ENCODE peak calls at places on chromosomes 4 and X, in four cellular contexts. One of them, this sample, is unnamed.

GRCh38 chrX:17692709-17693346 is 44.5 kb upstream of the SCML1 start:
- DNase-seq in HepG2: no peak
- DNase-seq in WTC11: peak; percentile 13
- DNase-seq in HEK293T: peak; percentile 60
- DNase-seq in this sample: peak; percentile 5

GRCh38 chr4:158949094-158949493 is 153.8 kb upstream of the RAPGEF2 start:
- DNase-seq in HepG2: no peak
- DNase-seq in WTC11: no peak
- DNase-seq in HEK293T: no peak
- DNase-seq in this sample: no peak

GRCh38 chr4:574346-575161 is 1.5 kb downstream of the TMEM271 start:
- DNase-seq in HepG2: no peak
- DNase-seq in WTC11: peak; percentile 35
- DNase-seq in HEK293T: no peak
- DNase-seq in this sample: no peak

GRCh38 chrX:136822337-136823095 is 41.8 kb upstream of the ARHGEF6 start:
- DNase-seq in HepG2: no peak
- DNase-seq in WTC11: no peak
- DNase-seq in HEK293T: no peak
- DNase-seq in this sample: no peak

GRCh38 chr4:148225639-148226038 is 216.6 kb downstream of the NR3C2 start:
- DNase-seq in HepG2: no peak
- DNase-seq in WTC11: no peak
- DNase-seq in HEK293T: no peak
- DNase-seq in this sample: no peak

GRCh38 chr4:634599-634985 is 9.2 kb downstream of the PDE6B start:
- DNase-seq in HepG2: no peak
- DNase-seq in WTC11: peak; percentile 5
- DNase-seq in HEK293T: no peak
- DNase-seq in this sample: no peak

GRCh38 chr4:107682306-107682705 is 37.7 kb downstream of the PAPSS1 start:
- DNase-seq in HepG2: no peak
- DNase-seq in WTC11: no peak
- DNase-seq in HEK293T: no peak
- DNase-seq in this sample: no peak

GRCh38 chr4:144374065-144374464 is 233.5 kb upstream of the GYPA start:
- DNase-seq in HepG2: no peak
- DNase-seq in WTC11: no peak
- DNase-seq in HEK293T: no peak
- DNase-seq in this sample: no peak

GRCh38 chr4:2047781-2048581 is 11.1 kb upstream of the NAT8L start:
- DNase-seq in HepG2: no peak
- DNase-seq in WTC11: no peak
- DNase-seq in HEK293T: no peak
- DNase-seq in this sample: no peak

GRCh38 chrX:21166302-21166982 is 207.8 kb upstream of the CNKSR2 start:
- DNase-seq in HepG2: peak; percentile 18
- DNase-seq in WTC11: no peak
- DNase-seq in HEK293T: no peak
- DNase-seq in this sample: no peak

GRCh38 chrX:103734125-103734760 is 23.5 kb downstream of the TMEM31 start:
- DNase-seq in HepG2: no peak
- DNase-seq in WTC11: no peak
- DNase-seq in HEK293T: no peak
- DNase-seq in this sample: no peak

GRCh38 chr4:39469429-39470077 is 10.7 kb downstream of the LIAS start:
- DNase-seq in HepG2: peak; percentile 89
- DNase-seq in WTC11: peak; percentile 36
- DNase-seq in HEK293T: peak; percentile 26
- DNase-seq in this sample: peak; percentile 48

GRCh38 chr4:7255996-7256395 is 63.7 kb downstream of the SORCS2 start:
- DNase-seq in HepG2: no peak
- DNase-seq in WTC11: no peak
- DNase-seq in HEK293T: no peak
- DNase-seq in this sample: no peak

GRCh38 chrX:44569122-44569521 is 26.5 kb upstream of the FUNDC1 start:
- DNase-seq in HepG2: no peak
- DNase-seq in WTC11: no peak
- DNase-seq in HEK293T: no peak
- DNase-seq in this sample: no peak

GRCh38 chr4:5686338-5686737 is 22.0 kb downstream of the EVC2 start:
- DNase-seq in HepG2: no peak
- DNase-seq in WTC11: no peak
- DNase-seq in HEK293T: no peak
- DNase-seq in this sample: no peak

GRCh38 chrX:110327336-110327735 is 9.5 kb upstream of the AMMECR1 start:
- DNase-seq in HepG2: no peak
- DNase-seq in WTC11: no peak
- DNase-seq in HEK293T: no peak
- DNase-seq in this sample: no peak

GRCh38 chrX:2710496-2710895 is 19.4 kb downstream of the CD99 start:
- DNase-seq in HepG2: no peak
- DNase-seq in WTC11: no peak
- DNase-seq in HEK293T: no peak
- DNase-seq in this sample: no peak

GRCh38 chr4:156515295-156515694 is 456.3 kb downstream of the PDGFC start:
- DNase-seq in HepG2: no peak
- DNase-seq in WTC11: no peak
- DNase-seq in HEK293T: no peak
- DNase-seq in this sample: no peak

GRCh38 chrX:44432641-44433040 is 89.2 kb upstream of the EFHC2 start:
- DNase-seq in HepG2: no peak
- DNase-seq in WTC11: no peak
- DNase-seq in HEK293T: no peak
- DNase-seq in this sample: no peak

GRCh38 chr4:68654946-68655721 is 15.3 kb downstream of the UGT2B15 start:
- DNase-seq in HepG2: no peak
- DNase-seq in WTC11: no peak
- DNase-seq in HEK293T: no peak
- DNase-seq in this sample: no peak
- TF ChIP-seq ELF4 in HepG2: no peak
- TF ChIP-seq ELF4 in WTC11: no peak
- TF ChIP-seq ELF4 in HEK293T: no peak
- TF ChIP-seq ELF4 in this sample: no peak

DNA sequence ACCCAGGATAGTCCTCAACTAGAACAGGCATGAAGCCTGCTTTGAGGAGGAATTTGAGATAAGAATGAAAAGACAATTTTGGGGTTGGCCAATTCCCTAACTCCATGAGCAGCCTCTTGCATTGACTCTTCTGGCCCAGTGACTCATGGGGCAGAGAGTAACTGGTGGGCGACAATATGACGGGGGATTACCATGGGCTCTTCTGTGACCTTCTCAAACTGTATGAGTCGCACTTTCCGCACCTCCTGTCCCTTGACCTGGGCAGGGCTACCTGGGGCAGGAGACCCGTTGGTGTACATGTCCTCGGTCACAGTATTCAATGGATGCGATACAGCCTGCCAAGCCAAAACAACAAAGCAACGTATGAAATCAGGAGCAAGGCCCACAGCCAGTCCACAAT is 13.3 kb downstream of the MPP1 start:
- DNase-seq in HepG2: no peak
- DNase-seq in WTC11: no peak
- DNase-seq in HEK293T: no peak
- DNase-seq in this sample: peak; percentile 41
- TF ChIP-seq ELF4 in HepG2: no peak
- TF ChIP-seq ELF4 in WTC11: no peak
- TF ChIP-seq ELF4 in HEK293T: no peak
- TF ChIP-seq ELF4 in this sample: no peak

DNA sequence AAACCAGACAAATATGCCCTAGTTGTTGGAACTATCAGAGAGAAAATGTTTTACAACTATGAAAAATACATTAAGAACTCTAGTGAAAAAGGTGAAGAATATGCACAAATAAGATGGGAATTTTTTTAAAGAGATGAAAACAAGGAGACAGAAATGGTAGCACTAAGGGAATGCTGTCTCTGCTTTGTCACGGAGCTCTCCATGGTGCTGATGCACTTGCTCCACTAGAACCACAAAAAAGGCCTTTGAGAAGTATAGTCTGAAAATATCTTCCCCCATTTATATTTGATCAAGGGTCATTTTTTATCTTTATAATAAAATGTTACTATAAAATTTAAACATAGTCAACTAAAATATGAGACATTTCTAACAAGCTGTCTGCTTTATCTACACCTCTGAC is 1655.5 kb upstream of the AGA start:
- DNase-seq in HepG2: no peak
- DNase-seq in WTC11: peak; percentile 61
- DNase-seq in HEK293T: peak; percentile 6
- DNase-seq in this sample: peak; percentile 14
- TF ChIP-seq ELF4 in HepG2: no peak
- TF ChIP-seq ELF4 in WTC11: no peak
- TF ChIP-seq ELF4 in HEK293T: no peak
- TF ChIP-seq ELF4 in this sample: no peak

DNA sequence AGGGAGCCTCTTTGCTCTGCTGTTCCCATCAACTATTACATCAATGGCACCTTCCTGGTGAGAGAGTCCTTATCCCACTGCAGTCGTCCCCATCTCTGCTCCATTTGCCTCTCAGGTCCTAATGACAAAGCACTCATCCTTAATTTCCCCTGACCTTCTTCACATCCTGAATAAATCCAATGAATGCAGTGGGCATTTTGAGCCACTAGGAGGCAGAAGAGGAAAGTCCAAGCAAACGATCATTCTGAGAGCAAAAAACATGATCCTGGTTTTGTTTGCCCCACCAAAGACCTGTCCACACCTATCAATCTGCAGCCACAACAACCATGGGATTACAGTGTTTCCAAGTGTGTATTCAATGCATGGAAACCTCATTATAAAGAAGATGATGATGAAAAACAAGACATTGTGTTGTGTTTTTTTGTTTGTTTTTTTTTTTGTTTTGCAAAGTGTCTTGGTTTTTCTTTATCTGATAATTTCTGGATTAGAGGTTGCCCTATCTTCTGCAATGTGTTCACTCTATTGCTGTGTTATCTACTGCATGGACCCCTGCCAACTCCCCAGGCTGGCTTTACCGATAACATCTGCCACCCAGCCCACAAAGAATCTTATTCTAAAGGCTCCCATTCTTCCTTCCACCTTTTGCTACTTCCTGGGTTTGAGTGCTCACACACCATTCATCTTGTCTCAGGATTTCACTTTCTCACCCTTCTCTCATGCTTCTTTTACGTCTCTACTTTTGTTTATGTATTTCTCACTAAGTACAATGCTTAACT is 207.2 kb downstream of the NLGN4X start:
- DNase-seq in HepG2: peak; percentile 2
- DNase-seq in WTC11: peak; percentile 50
- DNase-seq in HEK293T: peak; percentile 12
- DNase-seq in this sample: peak; percentile 4
- TF ChIP-seq ELF4 in HepG2: no peak
- TF ChIP-seq ELF4 in WTC11: no peak
- TF ChIP-seq ELF4 in HEK293T: no peak
- TF ChIP-seq ELF4 in this sample: no peak

GRCh38 chr4:153115322-153116100 is 88.7 kb upstream of the TRIM2 start:
- DNase-seq in HepG2: peak; percentile 11
- DNase-seq in WTC11: no peak
- DNase-seq in HEK293T: no peak
- DNase-seq in this sample: no peak

GRCh38 chr4:153113061-153113837 is 91.0 kb upstream of the TRIM2 start:
- DNase-seq in HepG2: no peak
- DNase-seq in WTC11: no peak
- DNase-seq in HEK293T: no peak
- DNase-seq in this sample: no peak

GRCh38 chr4:153116101-153116680 is 88.1 kb upstream of the TRIM2 start:
- DNase-seq in HepG2: no peak
- DNase-seq in WTC11: no peak
- DNase-seq in HEK293T: no peak
- DNase-seq in this sample: no peak

GRCh38 chr4:153113838-153114105 is 90.5 kb upstream of the TRIM2 start:
- DNase-seq in HepG2: no peak
- DNase-seq in WTC11: no peak
- DNase-seq in HEK293T: no peak
- DNase-seq in this sample: no peak

DNA sequence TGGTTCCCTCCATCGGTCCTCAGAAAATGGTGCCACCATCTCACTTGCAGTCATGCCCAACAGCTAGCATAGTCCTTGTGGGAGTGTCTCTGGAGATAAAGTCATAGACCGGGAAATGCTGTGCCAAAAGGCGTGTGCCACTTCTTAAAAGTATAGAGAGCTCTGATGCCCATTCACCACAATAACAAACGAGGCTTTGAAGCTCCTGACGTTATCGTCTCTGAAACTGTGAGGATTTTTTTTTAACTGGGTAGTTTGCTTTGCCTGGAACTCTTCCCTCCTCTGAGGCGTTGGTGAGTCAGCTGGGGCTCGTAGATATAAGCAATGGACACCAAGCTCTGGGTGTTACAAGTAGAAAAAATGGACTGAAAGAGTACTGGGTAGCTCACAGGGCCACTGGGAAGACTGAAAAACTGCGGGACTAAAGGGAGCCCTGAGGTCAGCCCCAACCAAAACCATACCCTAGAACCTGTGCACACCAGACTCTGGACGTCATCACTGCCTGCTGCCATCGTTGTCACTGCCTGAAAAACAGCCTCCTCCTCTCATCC is 89.4 kb upstream of the TRIM2 start:
- DNase-seq in HepG2: no peak
- DNase-seq in WTC11: no peak
- DNase-seq in HEK293T: no peak
- DNase-seq in this sample: no peak
- TF ChIP-seq ELF4 in HepG2: no peak
- TF ChIP-seq ELF4 in WTC11: no peak
- TF ChIP-seq ELF4 in HEK293T: no peak
- TF ChIP-seq ELF4 in this sample: no peak

GRCh38 chr4:110602061-110602460 is 20.8 kb downstream of the PITX2 start:
- DNase-seq in HepG2: no peak
- DNase-seq in WTC11: no peak
- DNase-seq in HEK293T: no peak
- DNase-seq in this sample: no peak
- TF ChIP-seq ELF4 in HepG2: no peak
- TF ChIP-seq ELF4 in WTC11: no peak
- TF ChIP-seq ELF4 in HEK293T: no peak
- TF ChIP-seq ELF4 in this sample: no peak

DNA sequence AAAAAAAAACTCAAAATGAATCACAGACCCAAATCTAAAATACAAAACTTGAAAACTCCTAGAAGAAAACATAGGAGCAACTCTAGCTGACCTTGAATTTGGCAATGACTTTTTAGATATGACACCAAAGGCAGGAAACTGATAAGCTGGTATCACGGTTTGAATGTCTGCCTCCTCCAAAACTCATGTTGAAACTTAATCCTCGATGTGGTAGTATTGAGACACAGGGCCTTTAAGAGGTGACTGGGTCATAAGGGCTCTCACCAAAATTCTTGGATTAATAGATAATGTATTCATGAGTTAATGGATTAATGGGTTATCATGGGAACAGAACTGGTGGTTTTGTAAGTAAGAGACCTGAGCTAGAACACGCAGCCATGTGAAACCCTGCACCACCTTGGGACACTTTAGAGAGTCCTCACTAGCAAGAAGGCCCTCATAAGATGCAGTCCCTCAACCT is 40.5 kb downstream of the FRYL start:
- DNase-seq in HepG2: no peak
- DNase-seq in WTC11: no peak
- DNase-seq in HEK293T: no peak
- DNase-seq in this sample: peak; percentile 30
- TF ChIP-seq ELF4 in HepG2: no peak
- TF ChIP-seq ELF4 in WTC11: no peak
- TF ChIP-seq ELF4 in HEK293T: no peak
- TF ChIP-seq ELF4 in this sample: no peak

This sample was measured in K562.